ENCODE peak calls at places on chromosomes 5 and 9, in seven cellular contexts. D is Calu3, Y is head of caudate nucleus, S is substantia nigra, Q is NCI-H446, A is PC-9, U is mesothelial cell of epicardium. R is an unnamed sample.

GRCh38 chr5:115456056-115456455 is 88.5 kb downstream of the FEM1C start:
- DNase-seq in D (no peak), A (no peak), Q (no peak), Y (no peak), S (no peak), U (no peak), R (no peak)

GRCh38 chr5:35202319-35203111 is 27.8 kb downstream of the PRLR start:
- DNase-seq in U (no peak), Y (peak; percentile 73), A (no peak), S (peak; percentile 14), Q (peak; percentile 40), D (peak; percentile 59), R (peak; percentile 16)

GRCh38 chr9:108836771-108837170 is 19.0 kb downstream of the ACTL7B start:
- DNase-seq in D (no peak), A (no peak), U (no peak), S (no peak), Y (no peak), Q (no peak), R (no peak)

GRCh38 chr5:135112008-135112670 is 78.1 kb upstream of the PITX1 start:
- DNase-seq in D (no peak), Y (no peak), S (no peak), U (no peak), Q (no peak), A (no peak), R (no peak)

GRCh38 chr9:16871358-16872151 is 1.1 kb upstream of the BNC2 start:
- DNase-seq in U (peak; percentile 29), D (peak; percentile 12), Q (no peak), A (no peak), Y (peak; percentile 55), S (peak; percentile 12), R (peak; percentile 37)

GRCh38 chr5:98774192-98775046 is 956 bp downstream of the RGMB start:
- DNase-seq in U (peak; percentile 47), Y (peak; percentile 79), S (peak; percentile 52), Q (no peak), A (peak; percentile 63), D (peak; percentile 76), R (peak; percentile 32)

GRCh38 chr9:127863179-127863578 is 8.7 kb upstream of the ENG start:
- DNase-seq in A (no peak), Y (no peak), D (no peak), S (no peak), Q (no peak), U (no peak), R (no peak)

GRCh38 chr9:137710751-137711150 is 91.9 kb downstream of the EHMT1 start:
- DNase-seq in Q (no peak), A (no peak), S (no peak), U (no peak), Y (no peak), D (no peak), R (no peak)

GRCh38 chr5:135190345-135191083 is 156.5 kb upstream of the PITX1 start:
- DNase-seq in S (no peak), D (no peak), A (no peak), Q (no peak), U (no peak), Y (no peak), R (no peak)

GRCh38 chr9:109244179-109245132 is 76.4 kb downstream of the EPB41L4B start:
- DNase-seq in S (peak; percentile 66), D (peak; percentile 66), Q (no peak), Y (peak; percentile 93), A (peak; percentile 62), U (peak; percentile 42), R (peak; percentile 37)

GRCh38 chr9:87713278-87713989 is 12.5 kb upstream of the CTSL start:
- DNase-seq in Q (no peak), D (peak; percentile 27), Y (peak; percentile 73), U (no peak), A (peak; percentile 89), S (peak; percentile 66), R (peak; percentile 64)

GRCh38 chr5:143045062-143045461 is 274.9 kb downstream of the ARHGAP26 start:
- DNase-seq in Y (no peak), Q (no peak), S (no peak), U (no peak), D (no peak), A (no peak), R (no peak)

GRCh38 chr5:111583761-111584203 is 71.4 kb upstream of the STARD4 start:
- DNase-seq in D (no peak), Y (no peak), A (no peak), U (no peak), S (no peak), Q (no peak), R (no peak)

GRCh38 chr5:158126442-158127399 is 267.8 kb upstream of the CLINT1 start:
- DNase-seq in U (no peak), Y (no peak), Q (no peak), S (no peak), D (no peak), A (no peak), R (no peak)

GRCh38 chr5:67149057-67149634 is 47.5 kb downstream of the CD180 start:
- DNase-seq in Y (no peak), Q (no peak), S (no peak), D (no peak), A (no peak), U (no peak), R (no peak)

GRCh38 chr9:124371183-124371582 is 44.1 kb downstream of the PSMB7 start:
- DNase-seq in S (no peak), U (no peak), D (no peak), Q (no peak), A (peak; percentile 43), Y (no peak), R (no peak)

GRCh38 chr5:40578501-40579451 is 100.9 kb upstream of the PTGER4 start:
- DNase-seq in Y (no peak), S (no peak), U (no peak), Q (no peak), A (peak; percentile 61), D (no peak), R (no peak)

GRCh38 chr5:106875591-106876297 is 795.0 kb downstream of the EFNA5 start:
- DNase-seq in U (no peak), Y (peak; percentile 71), Q (no peak), S (peak; percentile 27), A (no peak), D (peak; percentile 57), R (peak; percentile 30)

GRCh38 chr5:179795863-179796833 is 2.4 kb downstream of the LTC4S start:
- DNase-seq in Y (peak; percentile 88), Q (no peak), S (peak; percentile 77), D (peak; percentile 95), A (peak; percentile 66), U (no peak), R (peak; percentile 72)

GRCh38 chr5:177452688-177453638 is 6.3 kb downstream of the PRR7 start:
- DNase-seq in D (no peak), S (peak; percentile 60), Q (peak; percentile 22), A (no peak), Y (peak; percentile 80), U (no peak), R (no peak)

GRCh38 chr5:142306077-142306502 is 18.7 kb downstream of the SPRY4 start:
- DNase-seq in A (no peak), D (no peak), U (no peak), Q (no peak), S (no peak), Y (no peak), R (no peak)

GRCh38 chr5:33212900-33213299 is 227.9 kb upstream of the TARS1 start:
- DNase-seq in S (no peak), D (no peak), U (no peak), Y (no peak), A (no peak), Q (no peak), R (no peak)

GRCh38 chr9:86978413-86978812 is 31.1 kb upstream of the GAS1 start:
- DNase-seq in U (no peak), D (no peak), Q (no peak), S (no peak), A (no peak), Y (no peak), R (no peak)

GRCh38 chr5:138461343-138462125 is 3.7 kb upstream of the EGR1 start:
- DNase-seq in U (no peak), A (no peak), D (no peak), S (no peak), Y (no peak), Q (no peak), R (no peak)

GRCh38 chr9:95206143-95206542 is 111.4 kb downstream of the FANCC start:
- DNase-seq in Q (no peak), Y (no peak), A (no peak), U (no peak), D (no peak), S (no peak), R (no peak)

GRCh38 chr9:32672478-32672877 is 37.0 kb upstream of the TAF1L start:
- DNase-seq in A (peak; percentile 81), D (no peak), U (no peak), Y (no peak), S (no peak), Q (no peak), R (no peak)

GRCh38 chr5:113293068-113293571 is 141.7 kb downstream of the TSSK1B start:
- DNase-seq in Q (no peak), A (no peak), U (no peak), Y (no peak), S (no peak), D (no peak), R (no peak)

GRCh38 chr5:82563745-82564144 is 285.6 kb upstream of the RPS23 start:
- DNase-seq in Y (no peak), Q (no peak), S (no peak), A (no peak), U (no peak), D (no peak), R (no peak)

GRCh38 chr5:71681282-71681681 is 37.8 kb upstream of the CARTPT start:
- DNase-seq in U (no peak), Q (no peak), D (no peak), A (no peak), Y (no peak), S (no peak), R (no peak)

GRCh38 chr9:112360047-112360804 is 19.7 kb upstream of the HSDL2 start:
- DNase-seq in Y (no peak), Q (no peak), A (peak; percentile 57), D (no peak), S (no peak), U (no peak), R (no peak)

GRCh38 chr5:164860896-164861295 is 1355.5 kb downstream of the MAT2B start:
- DNase-seq in U (no peak), Y (no peak), S (no peak), Q (peak; percentile 11), A (no peak), D (no peak), R (no peak)

GRCh38 chr5:98839469-98840383 is 66.3 kb downstream of the RGMB start:
- DNase-seq in A (no peak), U (no peak), Y (no peak), Q (no peak), S (no peak), D (no peak), R (no peak)

GRCh38 chr5:178526796-178527457 is 63.3 kb downstream of the COL23A1 start:
- DNase-seq in S (no peak), Q (no peak), D (no peak), U (no peak), A (no peak), Y (no peak), R (no peak)

GRCh38 chr9:33415152-33416038 is 13.0 kb upstream of the AQP7 start:
- DNase-seq in A (peak; percentile 95), U (peak; percentile 39), Y (peak; percentile 83), Q (no peak), S (peak; percentile 17), D (peak; percentile 88), R (peak; percentile 28)